ENCODE peak calls at places on chromosomes 2 and 18, in seven cellular contexts. One of them, this sample, is unnamed.

GRCh38 chr2:17719562-17720371 is 33.8 kb downstream of the SMC6 start:
- DNase-seq in MCF 10A: peak; percentile 21
- DNase-seq in glutamatergic neuron: no peak
- DNase-seq in AG04450: no peak
- DNase-seq in spleen: no peak
- DNase-seq in right lobe of liver: no peak
- DNase-seq in GM12865: peak; percentile 19
- DNase-seq in this sample: no peak

GRCh38 chr2:111185496-111186022 is 64.8 kb downstream of the BCL2L11 start:
- DNase-seq in MCF 10A: no peak
- DNase-seq in GM12865: no peak
- DNase-seq in glutamatergic neuron: no peak
- DNase-seq in right lobe of liver: peak; percentile 49
- DNase-seq in AG04450: no peak
- DNase-seq in spleen: no peak
- DNase-seq in this sample: no peak

GRCh38 chr2:61712060-61712459 is 141.8 kb downstream of the FAM161A start:
- DNase-seq in MCF 10A: no peak
- DNase-seq in GM12865: no peak
- DNase-seq in glutamatergic neuron: no peak
- DNase-seq in spleen: no peak
- DNase-seq in right lobe of liver: no peak
- DNase-seq in AG04450: no peak
- DNase-seq in this sample: no peak

GRCh38 chr2:182594286-182594685 is 121.8 kb upstream of the DNAJC10 start:
- DNase-seq in MCF 10A: no peak
- DNase-seq in GM12865: no peak
- DNase-seq in spleen: no peak
- DNase-seq in glutamatergic neuron: no peak
- DNase-seq in AG04450: no peak
- DNase-seq in right lobe of liver: no peak
- DNase-seq in this sample: no peak

GRCh38 chr2:99259465-99259864 is 4.0 kb upstream of the LYG2 start:
- DNase-seq in glutamatergic neuron: no peak
- DNase-seq in right lobe of liver: no peak
- DNase-seq in GM12865: no peak
- DNase-seq in AG04450: no peak
- DNase-seq in MCF 10A: no peak
- DNase-seq in spleen: no peak
- DNase-seq in this sample: no peak

GRCh38 chr2:7379799-7380198 is 462.6 kb downstream of the RNF144A start:
- DNase-seq in AG04450: no peak
- DNase-seq in spleen: no peak
- DNase-seq in right lobe of liver: no peak
- DNase-seq in GM12865: peak; percentile 39
- DNase-seq in MCF 10A: peak; percentile 27
- DNase-seq in glutamatergic neuron: no peak
- DNase-seq in this sample: no peak

GRCh38 chr2:26298638-26299393 is 47.1 kb upstream of the SELENOI start:
- DNase-seq in right lobe of liver: peak; percentile 39
- DNase-seq in MCF 10A: peak; percentile 24
- DNase-seq in GM12865: peak; percentile 42
- DNase-seq in spleen: peak; percentile 80
- DNase-seq in glutamatergic neuron: no peak
- DNase-seq in AG04450: no peak
- DNase-seq in this sample: peak; percentile 34

GRCh38 chr2:127270663-127271062 is 23.3 kb downstream of the ERCC3 start:
- DNase-seq in right lobe of liver: no peak
- DNase-seq in glutamatergic neuron: no peak
- DNase-seq in spleen: no peak
- DNase-seq in GM12865: no peak
- DNase-seq in AG04450: no peak
- DNase-seq in MCF 10A: no peak
- DNase-seq in this sample: no peak

GRCh38 chr2:218780026-218780425 is 1.9 kb upstream of the CYP27A1 start:
- DNase-seq in spleen: no peak
- DNase-seq in MCF 10A: no peak
- DNase-seq in GM12865: no peak
- DNase-seq in right lobe of liver: no peak
- DNase-seq in glutamatergic neuron: no peak
- DNase-seq in AG04450: no peak
- DNase-seq in this sample: no peak

GRCh38 chr18:47730795-47731194 is 199.7 kb downstream of the SMAD2 start:
- DNase-seq in GM12865: no peak
- DNase-seq in MCF 10A: no peak
- DNase-seq in AG04450: no peak
- DNase-seq in right lobe of liver: no peak
- DNase-seq in glutamatergic neuron: no peak
- DNase-seq in spleen: peak; percentile 33
- DNase-seq in this sample: no peak

GRCh38 chr2:222904557-222905258 is 43.9 kb downstream of the ACSL3 start:
- DNase-seq in glutamatergic neuron: no peak
- DNase-seq in MCF 10A: no peak
- DNase-seq in spleen: no peak
- DNase-seq in right lobe of liver: no peak
- DNase-seq in AG04450: peak; percentile 89
- DNase-seq in GM12865: no peak
- DNase-seq in this sample: no peak

GRCh38 chr2:28271914-28272240 is 120.8 kb upstream of the FOSL2 start:
- DNase-seq in right lobe of liver: no peak
- DNase-seq in glutamatergic neuron: no peak
- DNase-seq in GM12865: no peak
- DNase-seq in spleen: no peak
- DNase-seq in MCF 10A: no peak
- DNase-seq in AG04450: no peak
- DNase-seq in this sample: no peak

GRCh38 chr2:43193996-43194869 is 32.2 kb downstream of the ZFP36L2 start:
- DNase-seq in spleen: no peak
- DNase-seq in glutamatergic neuron: no peak
- DNase-seq in AG04450: no peak
- DNase-seq in right lobe of liver: peak; percentile 74
- DNase-seq in GM12865: no peak
- DNase-seq in MCF 10A: no peak
- DNase-seq in this sample: no peak

GRCh38 chr18:44309185-44309584 is 371.5 kb upstream of the SETBP1 start:
- DNase-seq in MCF 10A: peak; percentile 15
- DNase-seq in spleen: no peak
- DNase-seq in GM12865: no peak
- DNase-seq in AG04450: no peak
- DNase-seq in right lobe of liver: no peak
- DNase-seq in glutamatergic neuron: no peak
- DNase-seq in this sample: no peak

GRCh38 chr2:20212871-20213503 is 11.9 kb downstream of the SDC1 start:
- DNase-seq in spleen: no peak
- DNase-seq in GM12865: no peak
- DNase-seq in glutamatergic neuron: no peak
- DNase-seq in AG04450: no peak
- DNase-seq in MCF 10A: peak; percentile 83
- DNase-seq in right lobe of liver: peak; percentile 77
- DNase-seq in this sample: no peak

GRCh38 chr18:37546023-37546537 is 19.5 kb downstream of the CELF4 start:
- DNase-seq in MCF 10A: no peak
- DNase-seq in GM12865: no peak
- DNase-seq in glutamatergic neuron: no peak
- DNase-seq in AG04450: no peak
- DNase-seq in spleen: peak; percentile 49
- DNase-seq in right lobe of liver: no peak
- DNase-seq in this sample: no peak

GRCh38 chr2:239831272-239831731 is 193.8 kb downstream of the NDUFA10 start:
- DNase-seq in glutamatergic neuron: peak; percentile 52
- DNase-seq in GM12865: no peak
- DNase-seq in MCF 10A: no peak
- DNase-seq in AG04450: no peak
- DNase-seq in spleen: peak; percentile 76
- DNase-seq in right lobe of liver: no peak
- DNase-seq in this sample: peak; percentile 26

DNA sequence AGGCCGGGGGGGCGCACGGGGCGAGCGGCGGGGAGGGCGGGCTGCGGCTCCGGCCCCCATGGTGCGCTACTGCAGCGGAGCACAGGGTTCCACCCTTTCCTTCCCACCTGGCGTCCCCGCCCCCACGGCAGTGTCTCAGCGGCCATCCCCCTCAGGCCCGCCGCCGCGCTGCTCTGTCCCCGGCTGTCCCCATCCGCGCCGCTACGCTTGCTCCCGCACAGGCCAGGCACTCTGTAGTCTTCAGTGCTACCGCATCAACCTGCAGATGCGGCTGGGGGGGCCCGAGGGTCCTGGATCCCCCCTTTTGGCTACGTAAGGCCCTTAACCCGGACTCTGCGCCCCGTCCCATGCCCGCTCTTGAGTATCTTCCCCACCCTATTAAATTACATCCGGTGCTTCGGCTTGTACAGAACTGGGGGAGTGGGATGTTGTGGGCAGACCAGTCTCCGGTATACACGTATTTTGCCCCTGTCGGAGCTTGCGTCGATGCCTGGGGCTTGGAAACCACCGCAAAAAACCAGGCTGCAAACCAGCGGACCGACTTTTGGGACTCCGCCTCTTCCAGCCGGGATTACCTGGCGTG is 598 bp upstream of the WBP1 start:
- DNase-seq in AG04450: no peak
- DNase-seq in GM12865: peak; percentile 90
- DNase-seq in glutamatergic neuron: peak; percentile 83
- DNase-seq in right lobe of liver: peak; percentile 85
- DNase-seq in MCF 10A: peak; percentile 58
- DNase-seq in spleen: peak; percentile 97
- DNase-seq in this sample: peak; percentile 79
- TF ChIP-seq CTCF in AG04450: no peak
- TF ChIP-seq CTCF in GM12865: no peak
- TF ChIP-seq CTCF in glutamatergic neuron: no peak
- TF ChIP-seq CTCF in right lobe of liver: no peak
- TF ChIP-seq CTCF in MCF 10A: no peak
- TF ChIP-seq CTCF in spleen: no peak
- TF ChIP-seq CTCF in this sample: no peak

GRCh38 chr2:174180165-174180724 is 68.1 kb downstream of the OLA1 start:
- DNase-seq in AG04450: no peak
- DNase-seq in right lobe of liver: no peak
- DNase-seq in spleen: no peak
- DNase-seq in GM12865: no peak
- DNase-seq in glutamatergic neuron: no peak
- DNase-seq in MCF 10A: peak; percentile 20
- DNase-seq in this sample: no peak
- TF ChIP-seq CTCF in AG04450: no peak
- TF ChIP-seq CTCF in right lobe of liver: no peak
- TF ChIP-seq CTCF in spleen: no peak
- TF ChIP-seq CTCF in GM12865: no peak
- TF ChIP-seq CTCF in glutamatergic neuron: no peak
- TF ChIP-seq CTCF in MCF 10A: no peak
- TF ChIP-seq CTCF in this sample: no peak

GRCh38 chr18:60070631-60071030 is 170.8 kb downstream of the PMAIP1 start:
- DNase-seq in glutamatergic neuron: no peak
- DNase-seq in GM12865: peak; percentile 16
- DNase-seq in spleen: no peak
- DNase-seq in AG04450: no peak
- DNase-seq in MCF 10A: peak; percentile 12
- DNase-seq in right lobe of liver: no peak
- DNase-seq in this sample: no peak

DNA sequence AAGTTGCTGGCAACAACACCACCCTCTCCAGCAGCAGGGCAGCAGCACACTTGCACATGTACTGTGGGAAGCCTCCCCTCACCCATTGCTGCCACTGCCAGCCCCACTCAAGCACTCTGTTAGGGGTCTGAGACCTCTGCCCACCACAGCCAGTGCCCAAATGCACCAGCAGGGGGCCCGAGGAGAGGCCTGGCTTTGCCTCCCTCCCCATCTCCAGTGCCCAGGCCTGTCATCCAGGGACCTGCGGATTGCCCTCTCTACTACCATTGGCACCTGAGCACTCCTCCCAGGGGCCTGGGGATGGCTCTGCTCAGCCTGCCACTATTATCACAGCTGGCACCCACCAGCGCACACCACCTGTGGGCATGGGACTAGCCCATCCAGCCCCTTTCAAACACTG is 175.7 kb downstream of the PMAIP1 start:
- DNase-seq in MCF 10A: no peak
- DNase-seq in right lobe of liver: no peak
- DNase-seq in AG04450: no peak
- DNase-seq in glutamatergic neuron: no peak
- DNase-seq in GM12865: no peak
- DNase-seq in spleen: no peak
- DNase-seq in this sample: no peak
- TF ChIP-seq CTCF in MCF 10A: no peak
- TF ChIP-seq CTCF in right lobe of liver: no peak
- TF ChIP-seq CTCF in AG04450: no peak
- TF ChIP-seq CTCF in glutamatergic neuron: peak; percentile 32
- TF ChIP-seq CTCF in GM12865: peak; percentile 3
- TF ChIP-seq CTCF in spleen: no peak
- TF ChIP-seq CTCF in this sample: no peak

GRCh38 chr2:48948400-48949110 is 193.0 kb upstream of the LHCGR start:
- DNase-seq in right lobe of liver: no peak
- DNase-seq in MCF 10A: no peak
- DNase-seq in glutamatergic neuron: no peak
- DNase-seq in GM12865: no peak
- DNase-seq in spleen: no peak
- DNase-seq in AG04450: no peak
- DNase-seq in this sample: no peak
- TF ChIP-seq CTCF in right lobe of liver: no peak
- TF ChIP-seq CTCF in MCF 10A: no peak
- TF ChIP-seq CTCF in glutamatergic neuron: no peak
- TF ChIP-seq CTCF in GM12865: no peak
- TF ChIP-seq CTCF in spleen: no peak
- TF ChIP-seq CTCF in AG04450: no peak
- TF ChIP-seq CTCF in this sample: no peak

GRCh38 chr18:59055345-59056032 is 84.2 kb upstream of the SEC11C start:
- DNase-seq in glutamatergic neuron: no peak
- DNase-seq in AG04450: no peak
- DNase-seq in right lobe of liver: no peak
- DNase-seq in spleen: no peak
- DNase-seq in MCF 10A: no peak
- DNase-seq in GM12865: no peak
- DNase-seq in this sample: no peak
- TF ChIP-seq CTCF in glutamatergic neuron: no peak
- TF ChIP-seq CTCF in AG04450: no peak
- TF ChIP-seq CTCF in right lobe of liver: no peak
- TF ChIP-seq CTCF in spleen: no peak
- TF ChIP-seq CTCF in MCF 10A: no peak
- TF ChIP-seq CTCF in GM12865: no peak
- TF ChIP-seq CTCF in this sample: no peak

DNA sequence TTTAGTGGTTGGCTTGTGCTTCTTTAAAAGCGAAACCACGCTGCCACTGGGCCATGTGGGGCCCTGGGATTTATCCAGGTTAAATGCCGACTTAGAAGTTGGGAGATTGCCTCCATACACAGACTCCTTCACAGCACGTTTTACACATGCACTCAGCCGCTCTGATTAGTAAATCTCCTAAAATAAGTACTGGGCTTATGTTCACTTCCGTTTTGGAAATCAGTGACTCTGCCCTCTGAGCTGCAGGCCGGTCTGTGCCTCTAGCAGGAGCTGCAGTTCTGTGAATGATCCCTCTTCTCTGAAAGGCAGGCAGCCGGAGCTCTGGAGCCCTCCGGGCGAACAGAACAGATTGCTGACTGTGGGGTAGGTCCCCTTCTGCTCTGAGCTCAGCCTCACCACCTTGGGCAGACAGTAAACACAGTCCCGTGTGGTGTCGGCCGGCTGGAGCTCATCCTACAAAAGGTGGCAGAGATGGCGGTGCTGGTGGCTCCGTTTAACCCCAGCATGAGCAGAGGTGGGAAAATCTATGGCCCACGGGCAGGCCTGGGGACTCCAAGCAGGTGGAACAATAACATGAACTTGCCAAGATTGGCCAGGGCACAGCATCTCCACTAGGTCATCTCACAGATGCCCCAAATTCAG is 9.8 kb upstream of the RAB17 start:
- DNase-seq in MCF 10A: no peak
- DNase-seq in AG04450: no peak
- DNase-seq in right lobe of liver: peak; percentile 52
- DNase-seq in GM12865: no peak
- DNase-seq in spleen: no peak
- DNase-seq in glutamatergic neuron: peak; percentile 39
- DNase-seq in this sample: no peak
- TF ChIP-seq CTCF in MCF 10A: no peak
- TF ChIP-seq CTCF in AG04450: peak; percentile 39
- TF ChIP-seq CTCF in right lobe of liver: no peak
- TF ChIP-seq CTCF in GM12865: no peak
- TF ChIP-seq CTCF in spleen: no peak
- TF ChIP-seq CTCF in glutamatergic neuron: no peak
- TF ChIP-seq CTCF in this sample: no peak

This sample was measured in nephron progenitor cell.